ENCODE peak calls at places on chromosomes 7 and 10, in five cellular contexts. U is adrenal gland, J is suprapubic skin, N is IMR-90, D is sigmoid colon. K is an unnamed sample.

GRCh38 chr7:132275384-132275783 is 300.9 kb downstream of the PLXNA4 start:
- DNase-seq in J (no peak), N (no peak), D (no peak), U (no peak), K (no peak)

GRCh38 chr7:47456210-47456955 is 125.5 kb downstream of the TNS3 start:
- DNase-seq in D (no peak), N (no peak), U (no peak), J (no peak), K (no peak)

GRCh38 chr10:53748319-53748718 is 975.7 kb upstream of the MBL2 start:
- DNase-seq in D (no peak), U (no peak), N (no peak), J (no peak), K (no peak)

GRCh38 chr10:128808921-128809440 is 658.1 kb upstream of the MGMT start:
- DNase-seq in U (no peak), N (no peak), J (no peak), D (no peak), K (no peak)

GRCh38 chr10:48470893-48471805 is 133.7 kb downstream of the ARHGAP22 start:
- DNase-seq in U (no peak), N (peak; percentile 68), D (peak; percentile 42), J (peak; percentile 41), K (no peak)

GRCh38 chr7:24702674-24703235 is 54.5 kb downstream of the GSDME start:
- DNase-seq in D (no peak), U (no peak), J (no peak), N (peak; percentile 41), K (no peak)

GRCh38 chr7:141381794-141382453 is 169.3 kb upstream of the AGK start:
- DNase-seq in N (no peak), U (no peak), D (no peak), J (no peak), K (no peak)

GRCh38 chr7:68399991-68400590 is 1198.2 kb upstream of the AUTS2 start:
- DNase-seq in U (no peak), D (no peak), J (no peak), N (no peak), K (no peak)

GRCh38 chr10:58291538-58292174 is 22.7 kb downstream of the CISD1 start:
- DNase-seq in D (no peak), J (no peak), U (peak; percentile 37), N (peak; percentile 71), K (no peak)

GRCh38 chr10:26485150-26485941 is 47.2 kb downstream of the APBB1IP start:
- DNase-seq in N (no peak), J (no peak), D (no peak), U (peak; percentile 17), K (no peak)

GRCh38 chr10:97020452-97021400 is 165.0 kb downstream of the SLIT1 start:
- DNase-seq in N (no peak), D (peak; percentile 83), J (no peak), U (peak; percentile 77), K (no peak)

GRCh38 chr7:136016649-136017395 is 39.7 kb upstream of the MTPN start:
- DNase-seq in D (no peak), J (no peak), N (no peak), U (no peak), K (no peak)

GRCh38 chr7:116736927-116737715 is 65.1 kb downstream of the MET start:
- DNase-seq in N (peak; percentile 48), U (no peak), J (no peak), D (no peak), K (no peak)

GRCh38 chr10:72663971-72664370 is 28.0 kb upstream of the MCU start:
- DNase-seq in U (no peak), N (peak; percentile 5), J (no peak), D (no peak), K (no peak)

GRCh38 chr10:115402690-115403089 is 309.5 kb downstream of the ATRNL1 start:
- DNase-seq in J (no peak), N (peak; percentile 30), U (peak; percentile 43), D (no peak), K (no peak)

GRCh38 chr7:2095533-2095932 is 137.2 kb downstream of the MAD1L1 start:
- DNase-seq in U (no peak), J (no peak), D (no peak), N (no peak), K (no peak)

GRCh38 chr7:112411186-112411795 is 39.0 kb upstream of the IFRD1 start:
- DNase-seq in J (no peak), U (peak; percentile 29), D (no peak), N (peak; percentile 62), K (no peak)

GRCh38 chr7:1049801-1050200 is 5.5 kb downstream of the GPR146 start:
- DNase-seq in J (no peak), N (no peak), U (no peak), D (no peak), K (no peak)

GRCh38 chr10:6755891-6756460 is 175.9 kb upstream of the PRKCQ start:
- DNase-seq in J (no peak), D (no peak), N (peak; percentile 87), U (no peak), K (no peak)

GRCh38 chr7:76089865-76090495 is 42.1 kb downstream of the MDH2 start:
- DNase-seq in N (no peak), D (no peak), J (no peak), U (no peak), K (no peak)

GRCh38 chr10:88974012-88974411 is 16.6 kb upstream of the FAS start:
- DNase-seq in U (no peak), J (no peak), D (no peak), N (peak; percentile 47), K (no peak)

GRCh38 chr7:25830228-25830627 is 321.8 kb upstream of the NFE2L3 start:
- DNase-seq in U (no peak), J (no peak), N (no peak), D (no peak), K (no peak)

GRCh38 chr7:14858866-14859265 is 43.7 kb downstream of the DGKB start:
- DNase-seq in U (no peak), J (no peak), N (no peak), D (no peak), K (no peak)

GRCh38 chr7:6376820-6377219 is 70.9 kb downstream of the DAGLB start:
- DNase-seq in U (no peak), J (no peak), N (no peak), D (no peak), K (peak; percentile 84)

GRCh38 chr10:124259139-124259825 is 159.4 kb downstream of the OAT start:
- DNase-seq in J (no peak), D (peak; percentile 50), N (no peak), U (no peak), K (no peak)

GRCh38 chr10:77431209-77431611 is 206.4 kb downstream of the KCNMA1 start:
- DNase-seq in U (no peak), D (no peak), J (no peak), N (no peak), K (no peak)

GRCh38 chr7:44615149-44615611 is 8.8 kb downstream of the OGDH start:
- DNase-seq in J (peak; percentile 12), U (peak; percentile 53), N (peak; percentile 48), D (peak; percentile 75), K (no peak)

GRCh38 chr7:56447864-56448693 is 331.9 kb upstream of the NUPR2 start:
- DNase-seq in N (no peak), J (no peak), D (no peak), U (no peak), K (no peak)

GRCh38 chr10:91410638-91411367 is 659 bp downstream of the HECTD2 start:
- DNase-seq in N (peak; percentile 63), J (peak; percentile 81), U (no peak), D (no peak), K (no peak)

GRCh38 chr7:37448057-37448636 is 517 bp downstream of the ELMO1 start:
- DNase-seq in D (peak; percentile 68), N (no peak), U (no peak), J (no peak), K (peak; percentile 71)

GRCh38 chr10:47134166-47134565 is 165.8 kb upstream of the GDF10 start:
- DNase-seq in N (no peak), D (no peak), U (no peak), J (no peak), K (no peak)

GRCh38 chr7:3922175-3922635 is 621.2 kb downstream of the SDK1 start:
- DNase-seq in D (no peak), N (peak; percentile 90), U (peak; percentile 29), J (no peak), K (no peak)

GRCh38 chr7:105829681-105830322 is 46.6 kb downstream of the ATXN7L1 start:
- DNase-seq in N (peak; percentile 68), J (no peak), D (no peak), U (no peak), K (no peak)

GRCh38 chr7:105826143-105826542 is 50.3 kb downstream of the ATXN7L1 start:
- DNase-seq in U (peak; percentile 60), D (no peak), J (no peak), N (peak; percentile 34), K (no peak)

GRCh38 chr7:105828141-105828540 is 48.3 kb downstream of the ATXN7L1 start:
- DNase-seq in N (no peak), U (no peak), D (no peak), J (no peak), K (no peak)

GRCh38 chr7:105830405-105831218 is 45.8 kb downstream of the ATXN7L1 start:
- DNase-seq in J (no peak), D (no peak), U (peak; percentile 57), N (peak; percentile 98), K (no peak)

GRCh38 chr7:105827106-105827870 is 49.1 kb downstream of the ATXN7L1 start:
- DNase-seq in J (no peak), N (no peak), D (no peak), U (no peak), K (no peak)
- H3K4me1 ChIP-seq in J (peaks cover 25% of the 10 kb centered on the region), N (peaks cover 26% of the 10 kb centered on the region), D (peaks cover 50% of the 10 kb centered on the region), U (peaks cover 18% of the 10 kb centered on the region), K (no peaks in the 10 kb centered on the region)

GRCh38 chr10:60789340-60789739 is 11.1 kb downstream of the CDK1 start:
- DNase-seq in U (no peak), N (no peak), D (no peak), J (no peak), K (no peak)
- TF ChIP-seq POLR2A in U (no peak), N (no peak), D (no peak), J (no peak), K (no peak)

GRCh38 chr10:93993414-93993781 is 333 bp upstream of the PLCE1 start:
- DNase-seq in U (no peak), J (no peak), N (no peak), D (no peak), K (no peak)
- H3K4me3 ChIP-seq in U (no peak overlapping the region), J (peak overlapping the region; percentile 65), N (peak overlapping the region; percentile 56), D (peak overlapping the region; percentile 66), K (peak overlapping the region; percentile 39)

GRCh38 chr10:113003032-113003431 is 53.0 kb downstream of the TCF7L2 start:
- DNase-seq in J (no peak), N (no peak), U (no peak), D (no peak), K (no peak)
- H3K4me1 ChIP-seq in J (peaks cover 88% of the 10 kb centered on the region), N (peaks cover 5% of the 10 kb centered on the region), U (peaks cover 10% of the 10 kb centered on the region), D (peaks cover 79% of the 10 kb centered on the region), K (no peaks in the 10 kb centered on the region)

K was measured in right lobe of liver.